ENCODE peak calls at places on chromosomes 7 and 10, in ten cellular contexts. One of them, this sample, is unnamed.

GRCh38 chr7:54546081-54546985 is 4.2 kb downstream of the VSTM2A start:
- DNase-seq in neural crest cell: peak
- DNase-seq in lower leg skin: no peak
- DNase-seq in GM13977: peak
- DNase-seq in tibial artery: no peak
- DNase-seq in brain microvascular endothelial cell: no peak
- DNase-seq in B cell: peak
- DNase-seq in HFFc6: no peak
- DNase-seq in epithelial cell of proximal tubule: no peak
- DNase-seq in Panc1: no peak
- DNase-seq in this sample: no peak

GRCh38 chr10:132576671-132577349 is 39.2 kb downstream of the INPP5A start:
- DNase-seq in neural crest cell: no peak
- DNase-seq in lower leg skin: no peak
- DNase-seq in GM13977: no peak
- DNase-seq in tibial artery: no peak
- DNase-seq in brain microvascular endothelial cell: no peak
- DNase-seq in B cell: no peak
- DNase-seq in HFFc6: no peak
- DNase-seq in epithelial cell of proximal tubule: no peak
- DNase-seq in Panc1: no peak
- DNase-seq in this sample: no peak

GRCh38 chr10:95321554-95322301 is 30.9 kb upstream of the PDLIM1 start:
- DNase-seq in neural crest cell: no peak
- DNase-seq in lower leg skin: no peak
- DNase-seq in GM13977: no peak
- DNase-seq in tibial artery: no peak
- DNase-seq in brain microvascular endothelial cell: no peak
- DNase-seq in B cell: no peak
- DNase-seq in HFFc6: no peak
- DNase-seq in epithelial cell of proximal tubule: no peak
- DNase-seq in Panc1: no peak
- DNase-seq in this sample: no peak

GRCh38 chr10:51100221-51100620 is 25.9 kb downstream of the PRKG1 start:
- DNase-seq in neural crest cell: no peak
- DNase-seq in lower leg skin: no peak
- DNase-seq in GM13977: no peak
- DNase-seq in tibial artery: no peak
- DNase-seq in brain microvascular endothelial cell: no peak
- DNase-seq in B cell: no peak
- DNase-seq in HFFc6: no peak
- DNase-seq in epithelial cell of proximal tubule: no peak
- DNase-seq in Panc1: no peak
- DNase-seq in this sample: no peak

GRCh38 chr7:47666164-47666862 is 84.4 kb upstream of the TNS3 start:
- DNase-seq in neural crest cell: no peak
- DNase-seq in lower leg skin: no peak
- DNase-seq in GM13977: no peak
- DNase-seq in tibial artery: no peak
- DNase-seq in brain microvascular endothelial cell: peak
- DNase-seq in B cell: no peak
- DNase-seq in HFFc6: peak
- DNase-seq in epithelial cell of proximal tubule: no peak
- DNase-seq in Panc1: no peak
- DNase-seq in this sample: no peak

GRCh38 chr7:97466999-97467398 is 264.9 kb upstream of the TAC1 start:
- DNase-seq in neural crest cell: no peak
- DNase-seq in lower leg skin: no peak
- DNase-seq in GM13977: no peak
- DNase-seq in tibial artery: no peak
- DNase-seq in brain microvascular endothelial cell: no peak
- DNase-seq in B cell: no peak
- DNase-seq in HFFc6: no peak
- DNase-seq in epithelial cell of proximal tubule: no peak
- DNase-seq in Panc1: no peak
- DNase-seq in this sample: no peak

GRCh38 chr10:108868881-108869280 is 1054.4 kb downstream of the XPNPEP1 start:
- DNase-seq in neural crest cell: no peak
- DNase-seq in lower leg skin: no peak
- DNase-seq in GM13977: no peak
- DNase-seq in tibial artery: no peak
- DNase-seq in brain microvascular endothelial cell: no peak
- DNase-seq in B cell: no peak
- DNase-seq in HFFc6: no peak
- DNase-seq in epithelial cell of proximal tubule: no peak
- DNase-seq in Panc1: no peak
- DNase-seq in this sample: no peak

GRCh38 chr10:71788954-71789353 is 15.6 kb upstream of the VSIR start:
- DNase-seq in neural crest cell: no peak
- DNase-seq in lower leg skin: no peak
- DNase-seq in GM13977: no peak
- DNase-seq in tibial artery: no peak
- DNase-seq in brain microvascular endothelial cell: no peak
- DNase-seq in B cell: no peak
- DNase-seq in HFFc6: no peak
- DNase-seq in epithelial cell of proximal tubule: no peak
- DNase-seq in Panc1: no peak
- DNase-seq in this sample: no peak

GRCh38 chr7:158707610-158708009 is 3.0 kb upstream of the NCAPG2 start:
- DNase-seq in neural crest cell: no peak
- DNase-seq in lower leg skin: no peak
- DNase-seq in GM13977: no peak
- DNase-seq in tibial artery: no peak
- DNase-seq in brain microvascular endothelial cell: no peak
- DNase-seq in B cell: no peak
- DNase-seq in HFFc6: no peak
- DNase-seq in epithelial cell of proximal tubule: no peak
- DNase-seq in Panc1: no peak
- DNase-seq in this sample: no peak
- TF ChIP-seq CTCF in neural crest cell: no peak
- TF ChIP-seq CTCF in lower leg skin: no peak
- TF ChIP-seq CTCF in GM13977: no peak
- TF ChIP-seq CTCF in tibial artery: no peak
- TF ChIP-seq CTCF in brain microvascular endothelial cell: no peak
- TF ChIP-seq CTCF in B cell: no peak
- TF ChIP-seq CTCF in HFFc6: no peak
- TF ChIP-seq CTCF in epithelial cell of proximal tubule: no peak
- TF ChIP-seq CTCF in Panc1: no peak
- TF ChIP-seq CTCF in this sample: no peak

GRCh38 chr7:117665393-117665792 is 185.6 kb downstream of the CFTR start:
- DNase-seq in neural crest cell: no peak
- DNase-seq in lower leg skin: no peak
- DNase-seq in GM13977: no peak
- DNase-seq in tibial artery: no peak
- DNase-seq in brain microvascular endothelial cell: no peak
- DNase-seq in B cell: no peak
- DNase-seq in HFFc6: no peak
- DNase-seq in epithelial cell of proximal tubule: no peak
- DNase-seq in Panc1: no peak
- DNase-seq in this sample: no peak

GRCh38 chr7:117664047-117664446 is 184.2 kb downstream of the CFTR start:
- DNase-seq in neural crest cell: no peak
- DNase-seq in lower leg skin: no peak
- DNase-seq in GM13977: no peak
- DNase-seq in tibial artery: no peak
- DNase-seq in brain microvascular endothelial cell: no peak
- DNase-seq in B cell: no peak
- DNase-seq in HFFc6: no peak
- DNase-seq in epithelial cell of proximal tubule: no peak
- DNase-seq in Panc1: no peak
- DNase-seq in this sample: no peak

GRCh38 chr7:117666019-117666418 is 186.2 kb downstream of the CFTR start:
- DNase-seq in neural crest cell: no peak
- DNase-seq in lower leg skin: no peak
- DNase-seq in GM13977: no peak
- DNase-seq in tibial artery: no peak
- DNase-seq in brain microvascular endothelial cell: peak
- DNase-seq in B cell: no peak
- DNase-seq in HFFc6: no peak
- DNase-seq in epithelial cell of proximal tubule: peak
- DNase-seq in Panc1: no peak
- DNase-seq in this sample: peak

GRCh38 chr7:117667456-117667855 is 187.6 kb downstream of the CFTR start:
- DNase-seq in neural crest cell: no peak
- DNase-seq in lower leg skin: no peak
- DNase-seq in GM13977: no peak
- DNase-seq in tibial artery: no peak
- DNase-seq in brain microvascular endothelial cell: peak
- DNase-seq in B cell: no peak
- DNase-seq in HFFc6: no peak
- DNase-seq in epithelial cell of proximal tubule: no peak
- DNase-seq in Panc1: no peak
- DNase-seq in this sample: no peak

GRCh38 chr7:117666689-117667088 is 186.9 kb downstream of the CFTR start:
- DNase-seq in neural crest cell: no peak
- DNase-seq in lower leg skin: no peak
- DNase-seq in GM13977: no peak
- DNase-seq in tibial artery: no peak
- DNase-seq in brain microvascular endothelial cell: no peak
- DNase-seq in B cell: no peak
- DNase-seq in HFFc6: no peak
- DNase-seq in epithelial cell of proximal tubule: no peak
- DNase-seq in Panc1: no peak
- DNase-seq in this sample: no peak
- TF ChIP-seq CTCF in neural crest cell: no peak
- TF ChIP-seq CTCF in lower leg skin: no peak
- TF ChIP-seq CTCF in GM13977: no peak
- TF ChIP-seq CTCF in tibial artery: no peak
- TF ChIP-seq CTCF in brain microvascular endothelial cell: no peak
- TF ChIP-seq CTCF in B cell: no peak
- TF ChIP-seq CTCF in HFFc6: no peak
- TF ChIP-seq CTCF in epithelial cell of proximal tubule: no peak
- TF ChIP-seq CTCF in Panc1: no peak
- TF ChIP-seq CTCF in this sample: no peak

GRCh38 chr10:7122561-7122960 is 288.3 kb downstream of the SFMBT2 start:
- DNase-seq in neural crest cell: no peak
- DNase-seq in lower leg skin: no peak
- DNase-seq in GM13977: no peak
- DNase-seq in tibial artery: no peak
- DNase-seq in brain microvascular endothelial cell: no peak
- DNase-seq in B cell: no peak
- DNase-seq in HFFc6: no peak
- DNase-seq in epithelial cell of proximal tubule: no peak
- DNase-seq in Panc1: no peak
- DNase-seq in this sample: no peak

GRCh38 chr10:7119325-7120015 is 291.4 kb downstream of the SFMBT2 start:
- DNase-seq in neural crest cell: no peak
- DNase-seq in lower leg skin: no peak
- DNase-seq in GM13977: no peak
- DNase-seq in tibial artery: no peak
- DNase-seq in brain microvascular endothelial cell: no peak
- DNase-seq in B cell: no peak
- DNase-seq in HFFc6: no peak
- DNase-seq in epithelial cell of proximal tubule: no peak
- DNase-seq in Panc1: no peak
- DNase-seq in this sample: no peak

GRCh38 chr10:7117806-7118674 is 292.8 kb downstream of the SFMBT2 start:
- DNase-seq in neural crest cell: no peak
- DNase-seq in lower leg skin: no peak
- DNase-seq in GM13977: no peak
- DNase-seq in tibial artery: no peak
- DNase-seq in brain microvascular endothelial cell: no peak
- DNase-seq in B cell: no peak
- DNase-seq in HFFc6: no peak
- DNase-seq in epithelial cell of proximal tubule: no peak
- DNase-seq in Panc1: no peak
- DNase-seq in this sample: no peak

GRCh38 chr10:7123719-7124118 is 287.1 kb downstream of the SFMBT2 start:
- DNase-seq in neural crest cell: no peak
- DNase-seq in lower leg skin: no peak
- DNase-seq in GM13977: no peak
- DNase-seq in tibial artery: no peak
- DNase-seq in brain microvascular endothelial cell: no peak
- DNase-seq in B cell: no peak
- DNase-seq in HFFc6: no peak
- DNase-seq in epithelial cell of proximal tubule: no peak
- DNase-seq in Panc1: no peak
- DNase-seq in this sample: no peak

DNA sequence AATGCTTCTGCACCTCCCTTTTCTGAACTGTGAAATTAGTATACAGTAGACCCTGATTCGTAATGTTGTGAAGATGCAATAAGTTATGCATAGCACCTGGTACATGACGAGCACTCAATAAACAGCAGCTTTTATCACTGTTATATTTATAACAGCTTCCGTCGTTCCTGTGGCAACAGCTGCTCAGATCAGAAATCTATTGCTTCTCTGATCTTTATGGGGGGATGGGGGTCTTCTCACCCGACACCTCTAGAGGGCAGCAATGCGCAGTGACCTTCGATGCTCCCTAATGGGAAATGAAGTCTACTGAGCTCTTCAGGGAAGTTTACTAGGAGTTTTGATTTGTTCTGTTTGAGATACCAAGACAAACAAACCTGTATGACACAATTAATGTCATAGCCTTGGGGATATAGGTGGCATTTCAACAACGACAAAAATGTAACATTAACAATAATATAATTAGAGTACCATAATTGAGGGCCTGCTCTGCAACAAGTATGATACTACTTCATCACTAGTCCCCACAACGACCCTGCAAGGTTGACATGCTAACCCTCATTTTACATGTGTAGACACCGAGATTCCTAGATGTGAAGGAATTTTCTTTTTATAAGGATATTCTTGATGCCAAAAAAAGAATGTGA is 289.6 kb downstream of the SFMBT2 start:
- DNase-seq in neural crest cell: peak
- DNase-seq in lower leg skin: no peak
- DNase-seq in GM13977: peak
- DNase-seq in tibial artery: peak
- DNase-seq in brain microvascular endothelial cell: no peak
- DNase-seq in B cell: peak
- DNase-seq in HFFc6: no peak
- DNase-seq in epithelial cell of proximal tubule: no peak
- DNase-seq in Panc1: peak
- DNase-seq in this sample: no peak
- TF ChIP-seq CTCF in neural crest cell: peak
- TF ChIP-seq CTCF in lower leg skin: no peak
- TF ChIP-seq CTCF in GM13977: peak
- TF ChIP-seq CTCF in tibial artery: no peak
- TF ChIP-seq CTCF in brain microvascular endothelial cell: peak
- TF ChIP-seq CTCF in B cell: peak
- TF ChIP-seq CTCF in HFFc6: peak
- TF ChIP-seq CTCF in epithelial cell of proximal tubule: peak
- TF ChIP-seq CTCF in Panc1: peak
- TF ChIP-seq CTCF in this sample: peak

GRCh38 chr10:18577823-18578685 is 73.3 kb downstream of the NSUN6 start:
- DNase-seq in neural crest cell: no peak
- DNase-seq in lower leg skin: no peak
- DNase-seq in GM13977: no peak
- DNase-seq in tibial artery: no peak
- DNase-seq in brain microvascular endothelial cell: no peak
- DNase-seq in B cell: no peak
- DNase-seq in HFFc6: no peak
- DNase-seq in epithelial cell of proximal tubule: no peak
- DNase-seq in Panc1: no peak
- DNase-seq in this sample: no peak

GRCh38 chr10:18582803-18583202 is 68.6 kb downstream of the NSUN6 start:
- DNase-seq in neural crest cell: no peak
- DNase-seq in lower leg skin: no peak
- DNase-seq in GM13977: no peak
- DNase-seq in tibial artery: no peak
- DNase-seq in brain microvascular endothelial cell: peak
- DNase-seq in B cell: no peak
- DNase-seq in HFFc6: peak
- DNase-seq in epithelial cell of proximal tubule: no peak
- DNase-seq in Panc1: no peak
- DNase-seq in this sample: no peak

GRCh38 chr10:18583575-18584270 is 67.7 kb downstream of the NSUN6 start:
- DNase-seq in neural crest cell: no peak
- DNase-seq in lower leg skin: no peak
- DNase-seq in GM13977: no peak
- DNase-seq in tibial artery: no peak
- DNase-seq in brain microvascular endothelial cell: no peak
- DNase-seq in B cell: no peak
- DNase-seq in HFFc6: no peak
- DNase-seq in epithelial cell of proximal tubule: no peak
- DNase-seq in Panc1: no peak
- DNase-seq in this sample: no peak
- TF ChIP-seq CTCF in neural crest cell: peak
- TF ChIP-seq CTCF in lower leg skin: no peak
- TF ChIP-seq CTCF in GM13977: no peak
- TF ChIP-seq CTCF in tibial artery: no peak
- TF ChIP-seq CTCF in brain microvascular endothelial cell: peak
- TF ChIP-seq CTCF in B cell: peak
- TF ChIP-seq CTCF in HFFc6: peak
- TF ChIP-seq CTCF in epithelial cell of proximal tubule: no peak
- TF ChIP-seq CTCF in Panc1: no peak
- TF ChIP-seq CTCF in this sample: no peak